ENCODE peak calls at places on chromosome 12, in ten cellular contexts. L is occipital lobe, D is HFF-Myc, F is kidney, Q is nephron progenitor cell, T is GM23338, E is T-helper 1 cell, R is NCI-H1092 treated with DMSO at 0.1 percent for 48 hours, H is fibroblast of pulmonary artery, O is tibial artery. V is an unnamed sample.

GRCh38 chr12:8483081-8483479 is 27.3 kb downstream of the CLEC6A start:
- DNase-seq in L (no peak), D (no peak), F (no peak), Q (no peak), T (no peak), E (no peak), R (no peak), H (no peak), O (no peak), V (no peak)

GRCh38 chr12:68559984-68560822 is 50.5 kb upstream of the RAP1B start:
- DNase-seq in L (no peak), D (peak), F (no peak), Q (no peak), T (peak), E (no peak), R (no peak), H (no peak), O (peak), V (no peak)

GRCh38 chr12:113996026-113996425 is 29.9 kb upstream of the RBM19 start:
- DNase-seq in L (no peak), D (no peak), F (no peak), Q (no peak), T (peak), E (no peak), R (no peak), H (no peak), O (no peak), V (no peak)

GRCh38 chr12:26620907-26621306 is 212.1 kb downstream of the ITPR2 start:
- DNase-seq in L (no peak), D (no peak), F (no peak), Q (no peak), T (no peak), E (no peak), R (no peak), H (no peak), O (no peak), V (no peak)

GRCh38 chr12:39959467-39959866 is 146.4 kb downstream of the SLC2A13 start:
- DNase-seq in L (no peak), D (no peak), F (no peak), Q (no peak), T (no peak), E (no peak), R (no peak), H (no peak), O (no peak), V (no peak)

GRCh38 chr12:130838284-130838950 is 633 bp downstream of the STX2 start:
- DNase-seq in L (no peak), D (no peak), F (peak), Q (no peak), T (peak), E (no peak), R (peak), H (peak), O (no peak), V (peak)

GRCh38 chr12:116773276-116773731 is 35.2 kb downstream of the RNFT2 start:
- DNase-seq in L (no peak), D (no peak), F (no peak), Q (no peak), T (peak), E (no peak), R (no peak), H (no peak), O (no peak), V (no peak)

GRCh38 chr12:106140223-106140986 is 1.7 kb upstream of the NUAK1 start:
- DNase-seq in L (no peak), D (no peak), F (no peak), Q (peak), T (no peak), E (no peak), R (no peak), H (no peak), O (no peak), V (no peak)

GRCh38 chr12:50287271-50287670 is 4.0 kb upstream of the LIMA1 start:
- DNase-seq in L (no peak), D (no peak), F (no peak), Q (no peak), T (no peak), E (no peak), R (no peak), H (no peak), O (no peak), V (no peak)

GRCh38 chr12:101078144-101078543 is 131.9 kb downstream of the SLC5A8 start:
- DNase-seq in L (no peak), D (no peak), F (no peak), Q (no peak), T (no peak), E (no peak), R (no peak), H (no peak), O (no peak), V (no peak)

GRCh38 chr12:64172143-64172970 is 49.7 kb downstream of the KICS2 start:
- DNase-seq in L (no peak), D (no peak), F (no peak), Q (no peak), T (no peak), E (no peak), R (no peak), H (no peak), O (no peak), V (no peak)

GRCh38 chr12:132629330-132629729 is 10.8 kb downstream of the P2RX2 start:
- DNase-seq in L (no peak), D (no peak), F (peak), Q (no peak), T (no peak), E (no peak), R (no peak), H (no peak), O (no peak), V (no peak)

GRCh38 chr12:131103614-131104463 is 150.1 kb downstream of the ADGRD1 start:
- DNase-seq in L (no peak), D (no peak), F (peak), Q (no peak), T (no peak), E (no peak), R (no peak), H (no peak), O (peak), V (no peak)

GRCh38 chr12:121513464-121514183 is 67.2 kb downstream of the KDM2B start:
- DNase-seq in L (no peak), D (no peak), F (no peak), Q (peak), T (peak), E (no peak), R (no peak), H (no peak), O (no peak), V (no peak)

GRCh38 chr12:126773012-126773411 is 1494.0 kb upstream of the TMEM132C start:
- DNase-seq in L (no peak), D (no peak), F (no peak), Q (no peak), T (no peak), E (no peak), R (no peak), H (no peak), O (no peak), V (no peak)

GRCh38 chr12:62075860-62076259 is 184.3 kb upstream of the USP15 start:
- DNase-seq in L (no peak), D (no peak), F (no peak), Q (no peak), T (no peak), E (no peak), R (no peak), H (no peak), O (no peak), V (no peak)

GRCh38 chr12:12560587-12561304 is 1.9 kb downstream of the DUSP16 start:
- DNase-seq in L (peak), D (no peak), F (no peak), Q (no peak), T (peak), E (peak), R (peak), H (peak), O (peak), V (peak)

GRCh38 chr12:116630762-116631161 is 71.6 kb downstream of the MAP1LC3B2 start:
- DNase-seq in L (no peak), D (no peak), F (no peak), Q (no peak), T (no peak), E (no peak), R (no peak), H (no peak), O (no peak), V (no peak)

GRCh38 chr12:50397122-50397650 is 777 bp upstream of the FAM186A start:
- DNase-seq in L (no peak), D (no peak), F (no peak), Q (no peak), T (no peak), E (no peak), R (no peak), H (peak), O (no peak), V (no peak)

GRCh38 chr12:7984900-7985299 is 47.6 kb upstream of the FOXJ2 start:
- DNase-seq in L (no peak), D (no peak), F (no peak), Q (no peak), T (no peak), E (no peak), R (no peak), H (no peak), O (no peak), V (no peak)

GRCh38 chr12:20364501-20364900 is 3.8 kb upstream of the PDE3A start:
- DNase-seq in L (no peak), D (no peak), F (no peak), Q (no peak), T (no peak), E (no peak), R (no peak), H (no peak), O (no peak), V (no peak)

GRCh38 chr12:12333407-12333831 is 16.6 kb downstream of the MANSC1 start:
- DNase-seq in L (peak), D (no peak), F (no peak), Q (no peak), T (no peak), E (no peak), R (peak), H (peak), O (no peak), V (peak)

GRCh38 chr12:15982471-15982870 is 71.3 kb downstream of the DERA start:
- DNase-seq in L (no peak), D (no peak), F (no peak), Q (no peak), T (peak), E (no peak), R (peak), H (peak), O (no peak), V (peak)

GRCh38 chr12:116053479-116054195 is 223.9 kb downstream of the MED13L start:
- DNase-seq in L (no peak), D (no peak), F (peak), Q (no peak), T (no peak), E (no peak), R (no peak), H (peak), O (peak), V (no peak)

GRCh38 chr12:47307680-47308399 is 228.1 kb upstream of the AMIGO2 start:
- DNase-seq in L (no peak), D (peak), F (no peak), Q (peak), T (peak), E (no peak), R (peak), H (peak), O (peak), V (peak)